ENCODE peak calls at places on chromosomes 13 and 19, in seven cellular contexts. Y, M, N, P, Q, W and L are unnamed samples.

GRCh38 chr19:1422943-1423342 is 15.3 kb upstream of the RPS15 start:
- DNase-seq in Y (no peak), M (no peak), N (no peak), P (no peak), Q (no peak), W (no peak), L (no peak)

GRCh38 chr13:24275041-24275440 is 34.3 kb upstream of the C1QTNF9 start:
- DNase-seq in Y (no peak), M (no peak), N (no peak), P (no peak), Q (no peak), W (no peak), L (no peak)

GRCh38 chr19:16373539-16373938 is 48.9 kb downstream of the KLF2 start:
- DNase-seq in Y (no peak), M (no peak), N (peak), P (no peak), Q (no peak), W (no peak), L (no peak)

GRCh38 chr13:112748947-112749346 is 59.1 kb downstream of the ATP11A start:
- DNase-seq in Y (no peak), M (no peak), N (peak), P (no peak), Q (no peak), W (no peak), L (no peak)

GRCh38 chr13:48545608-48546007 is 12.7 kb upstream of the RCBTB2 start:
- DNase-seq in Y (no peak), M (no peak), N (no peak), P (no peak), Q (no peak), W (no peak), L (no peak)

GRCh38 chr19:35029737-35030256 is 473 bp upstream of the SCN1B start:
- DNase-seq in Y (peak), M (no peak), N (no peak), P (no peak), Q (no peak), W (no peak), L (peak)

GRCh38 chr19:35176183-35176570 is 21.6 kb downstream of the FXYD5 start:
- DNase-seq in Y (no peak), M (no peak), N (no peak), P (no peak), Q (no peak), W (no peak), L (peak)

GRCh38 chr19:18989316-18989715 is 44.0 kb downstream of the SUGP2 start:
- DNase-seq in Y (no peak), M (no peak), N (no peak), P (no peak), Q (no peak), W (no peak), L (no peak)

GRCh38 chr13:28052945-28053344 is 47.4 kb downstream of the FLT3 start:
- DNase-seq in Y (no peak), M (no peak), N (no peak), P (no peak), Q (no peak), W (no peak), L (no peak)

GRCh38 chr13:29165840-29166239 is 345.7 kb downstream of the MTUS2 start:
- DNase-seq in Y (no peak), M (no peak), N (no peak), P (no peak), Q (no peak), W (no peak), L (no peak)

GRCh38 chr19:43651758-43652545 is 12.3 kb upstream of the CADM4 start:
- DNase-seq in Y (peak), M (peak), N (peak), P (peak), Q (no peak), W (peak), L (peak)

GRCh38 chr19:43555185-43555770 is 20.0 kb downstream of the XRCC1 start:
- DNase-seq in Y (peak), M (peak), N (peak), P (peak), Q (no peak), W (peak), L (peak)

GRCh38 chr13:83941669-83942335 is 59.5 kb upstream of the SLITRK1 start:
- DNase-seq in Y (peak), M (no peak), N (no peak), P (no peak), Q (no peak), W (no peak), L (peak)

GRCh38 chr13:44578064-44578394 is 1.9 kb upstream of the TSC22D1 start:
- DNase-seq in Y (peak), M (no peak), N (no peak), P (no peak), Q (no peak), W (no peak), L (no peak)

GRCh38 chr19:28934626-28935025 is 278.3 kb downstream of the UQCRFS1 start:
- DNase-seq in Y (no peak), M (no peak), N (no peak), P (no peak), Q (no peak), W (no peak), L (no peak)

GRCh38 chr19:51330366-51330765 is 11.6 kb downstream of the VSIG10L start:
- DNase-seq in Y (no peak), M (no peak), N (no peak), P (no peak), Q (no peak), W (no peak), L (no peak)

GRCh38 chr19:10142701-10143375 is 23.1 kb upstream of the EIF3G start:
- DNase-seq in Y (no peak), M (no peak), N (no peak), P (peak), Q (no peak), W (no peak), L (no peak)

DNA sequence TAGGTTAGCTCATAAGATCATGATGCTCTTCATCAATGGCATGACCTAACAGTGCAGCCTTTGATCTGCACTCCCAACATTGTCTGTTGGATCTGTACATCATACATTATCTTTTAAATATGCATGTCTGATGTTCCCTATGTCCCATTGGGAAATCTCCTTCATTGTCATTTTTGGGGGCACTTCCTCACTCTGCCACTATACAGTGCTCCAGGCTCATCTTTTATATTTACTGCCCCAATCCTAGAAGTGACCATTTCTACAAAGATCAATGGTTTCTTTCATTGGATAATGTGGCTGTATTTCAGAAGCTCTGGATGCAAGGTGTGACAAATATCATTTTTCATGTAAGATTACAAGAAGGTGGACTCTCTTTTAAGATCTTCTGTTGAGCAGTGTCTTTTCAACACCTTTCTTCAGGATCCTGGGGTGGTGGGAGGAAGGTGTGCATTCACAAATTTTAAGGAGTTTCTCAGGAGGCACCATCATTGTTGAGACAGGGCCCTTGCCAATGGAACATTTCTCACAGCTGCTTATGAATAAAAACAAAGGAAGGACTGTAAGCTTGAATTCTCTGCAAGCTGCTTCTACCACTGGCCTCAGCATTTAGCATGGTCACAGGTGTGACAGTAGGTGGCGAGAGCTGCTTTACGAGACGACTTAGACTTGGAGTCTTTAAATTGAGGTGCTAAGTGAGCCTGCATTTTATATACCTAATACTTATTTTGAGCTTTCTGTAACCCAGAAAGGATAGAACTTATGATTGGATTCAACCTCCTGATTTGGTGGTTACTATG is 403.0 kb downstream of the LMO7 start:
- DNase-seq in Y (no peak), M (no peak), N (no peak), P (no peak), Q (no peak), W (no peak), L (peak)
- TF ChIP-seq CTCF in Y (no peak), M (no peak), N (no peak), P (no peak), Q (peak), W (no peak), L (peak)

GRCh38 chr13:52739468-52740071 is at the start of gene CNMD:
- DNase-seq in Y (no peak), M (no peak), N (no peak), P (no peak), Q (no peak), W (no peak), L (peak)

GRCh38 chr13:52743569-52743968 is 3.9 kb upstream of the CNMD start:
- DNase-seq in Y (no peak), M (no peak), N (no peak), P (no peak), Q (no peak), W (no peak), L (no peak)

GRCh38 chr13:52744842-52745241 is 5.2 kb upstream of the CNMD start:
- DNase-seq in Y (no peak), M (no peak), N (no peak), P (no peak), Q (no peak), W (no peak), L (no peak)

GRCh38 chr13:52746141-52746540 is 6.5 kb upstream of the CNMD start:
- DNase-seq in Y (no peak), M (no peak), N (no peak), P (no peak), Q (no peak), W (no peak), L (no peak)

DNA sequence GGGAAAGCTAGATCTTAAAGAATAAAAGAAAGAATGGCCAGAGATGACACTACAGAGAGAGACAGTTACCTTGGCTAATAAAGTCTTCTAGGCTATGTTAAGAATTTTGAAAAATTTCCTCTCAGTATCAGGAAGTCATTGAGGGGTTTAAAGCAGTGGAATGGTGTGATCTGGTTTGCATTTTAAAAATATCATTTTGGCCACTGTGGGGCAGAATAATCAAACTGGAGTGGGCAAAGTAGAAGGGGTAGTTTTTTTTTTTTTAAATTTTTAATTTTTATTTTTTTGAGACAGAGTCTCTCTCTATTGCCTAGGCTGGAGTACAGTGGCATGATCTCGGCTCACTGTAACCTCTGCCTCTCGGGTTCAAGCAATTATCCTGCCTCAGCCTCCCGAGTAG is 4.4 kb upstream of the CNMD start:
- DNase-seq in Y (no peak), M (no peak), N (no peak), P (no peak), Q (no peak), W (no peak), L (no peak)
- TF ChIP-seq CTCF in Y (no peak), M (no peak), N (no peak), P (no peak), Q (no peak), W (no peak), L (peak)

DNA sequence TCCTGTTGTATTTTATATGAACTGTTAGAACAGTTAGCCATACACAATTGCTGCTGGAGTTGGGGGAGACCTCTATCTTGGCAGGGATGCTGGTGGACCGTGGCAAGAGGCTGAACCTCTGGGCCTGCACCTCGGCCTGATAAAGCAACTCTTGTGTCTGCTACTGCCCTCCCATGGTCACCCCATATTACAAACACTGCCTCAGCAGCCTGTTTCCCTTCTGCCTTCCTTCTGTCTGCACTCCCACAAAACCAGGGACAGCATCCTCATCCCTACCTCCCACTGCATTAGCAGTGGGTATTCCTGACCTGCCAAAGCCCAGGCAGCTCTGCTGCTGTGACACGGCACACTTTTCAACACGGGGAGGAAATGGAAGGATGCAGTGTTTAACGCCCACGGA is 456.4 kb downstream of the FGF14 start:
- DNase-seq in Y (peak), M (no peak), N (no peak), P (no peak), Q (no peak), W (no peak), L (peak)
- TF ChIP-seq CTCF in Y (no peak), M (no peak), N (no peak), P (no peak), Q (no peak), W (no peak), L (peak)

GRCh38 chr13:89361909-89362308 is 1690.7 kb downstream of the SLITRK5 start:
- DNase-seq in Y (peak), M (no peak), N (no peak), P (no peak), Q (no peak), W (no peak), L (no peak)
- TF ChIP-seq CTCF in Y (peak), M (peak), N (no peak), P (no peak), Q (no peak), W (no peak), L (peak)

DNA sequence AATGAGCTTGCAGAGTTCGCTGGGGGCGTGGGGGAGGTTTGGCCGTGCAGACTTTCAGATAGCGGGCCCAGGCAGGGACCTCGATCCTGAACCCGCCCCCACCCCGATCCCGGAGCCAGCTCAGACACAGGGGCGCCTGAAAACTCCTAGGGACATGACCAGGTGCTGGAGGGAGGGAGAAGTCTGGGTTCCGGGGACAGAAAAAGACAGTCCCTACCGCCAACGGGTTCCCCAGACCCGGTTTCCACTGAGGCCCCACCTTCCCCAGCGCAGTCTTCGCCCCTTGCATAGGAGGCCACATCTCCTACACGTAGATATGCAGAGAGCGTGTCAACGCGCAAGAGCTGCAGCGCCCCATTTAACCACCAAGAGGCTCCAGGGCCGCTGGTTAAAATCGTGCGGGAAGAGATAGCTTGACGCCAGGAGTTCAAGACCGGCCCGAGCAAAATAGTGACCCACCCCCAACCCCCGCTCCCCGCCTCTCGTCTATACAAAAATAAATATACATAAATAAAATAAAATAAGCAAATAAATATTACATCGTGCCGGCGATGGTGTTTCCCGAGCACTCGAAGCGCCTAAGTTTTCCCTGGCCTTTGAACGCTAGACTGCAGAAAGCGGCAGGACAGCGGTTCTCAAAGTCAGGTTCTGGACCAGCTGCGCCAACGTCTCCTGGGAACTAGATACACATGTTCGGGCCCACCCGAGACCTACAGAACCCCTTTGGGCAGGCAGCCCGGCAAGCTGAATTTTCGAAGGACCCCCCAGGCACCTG is 8.3 kb downstream of the CCDC8 start:
- DNase-seq in Y (peak), M (no peak), N (no peak), P (no peak), Q (no peak), W (no peak), L (peak)
- TF ChIP-seq CTCF in Y (peak), M (no peak), N (no peak), P (no peak), Q (no peak), W (no peak), L (peak)

DNA sequence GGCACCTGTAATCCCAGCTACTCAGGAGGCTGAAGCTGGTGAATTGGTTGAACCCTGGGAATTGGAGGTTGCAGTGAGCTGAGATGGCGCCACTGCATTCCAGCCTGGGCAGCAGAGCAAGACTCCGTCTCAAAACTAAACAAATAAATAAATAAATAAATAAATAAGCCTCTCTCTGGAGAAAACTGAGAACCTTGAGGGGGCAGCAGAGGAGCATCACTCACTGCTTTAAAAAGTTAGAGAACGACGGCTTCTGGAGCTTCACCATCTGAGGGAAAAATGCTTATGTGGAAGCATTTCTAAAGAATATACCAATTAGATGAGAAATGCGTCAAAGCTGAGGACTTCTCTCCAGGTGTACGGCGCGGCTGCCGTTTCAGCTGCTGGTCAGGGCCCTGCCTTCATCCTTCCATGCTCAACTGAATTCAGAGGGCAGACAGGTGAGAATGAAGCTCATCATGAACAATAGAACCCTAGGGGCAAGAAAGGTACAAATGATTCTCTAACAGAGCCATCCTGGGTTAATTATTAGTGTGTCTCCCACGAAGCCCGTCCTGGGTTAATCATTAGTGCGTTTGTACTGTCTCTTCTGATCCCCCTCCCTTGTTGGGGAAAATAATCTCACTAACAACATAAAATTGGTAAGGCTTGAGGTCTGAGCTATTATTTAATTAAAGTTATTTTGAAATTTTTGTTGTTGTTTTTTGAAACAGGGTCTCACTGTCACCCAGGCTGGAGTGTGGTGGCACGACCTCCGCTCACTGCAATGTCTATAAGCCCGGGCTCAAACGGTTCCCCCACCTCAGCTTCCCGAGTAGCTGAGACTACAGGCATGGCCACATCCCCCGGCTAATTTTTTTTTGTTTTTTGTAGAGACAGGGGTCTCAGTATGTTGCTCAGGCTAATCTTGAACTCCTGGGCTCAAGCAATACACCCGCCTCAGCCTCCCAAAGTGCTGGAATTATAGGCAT is 80.1 kb downstream of the IPO5 start:
- DNase-seq in Y (peak), M (peak), N (no peak), P (no peak), Q (peak), W (no peak), L (no peak)
- TF ChIP-seq CTCF in Y (peak), M (peak), N (no peak), P (peak), Q (peak), W (no peak), L (peak)

GRCh38 chr13:102569488-102569887 is 27.3 kb upstream of the TPP2 start:
- DNase-seq in Y (no peak), M (no peak), N (no peak), P (no peak), Q (no peak), W (no peak), L (no peak)

GRCh38 chr13:102567857-102568256 is 28.9 kb upstream of the TPP2 start:
- DNase-seq in Y (no peak), M (no peak), N (no peak), P (no peak), Q (no peak), W (no peak), L (no peak)

GRCh38 chr13:102566513-102566912 is 30.3 kb upstream of the TPP2 start:
- DNase-seq in Y (no peak), M (peak), N (no peak), P (no peak), Q (no peak), W (no peak), L (no peak)

GRCh38 chr13:102571075-102571474 is 25.7 kb upstream of the TPP2 start:
- DNase-seq in Y (no peak), M (no peak), N (no peak), P (no peak), Q (no peak), W (no peak), L (peak)
- TF ChIP-seq CTCF in Y (no peak), M (peak), N (no peak), P (no peak), Q (peak), W (no peak), L (peak)

GRCh38 chr19:53328967-53329366 is 4.6 kb upstream of the ZNF845 start:
- DNase-seq in Y (no peak), M (no peak), N (peak), P (peak), Q (no peak), W (no peak), L (peak)
- TF ChIP-seq CTCF in Y (no peak), M (no peak), N (no peak), P (no peak), Q (no peak), W (no peak), L (no peak)

GRCh38 chr13:26254583-26255102 is 714 bp downstream of the CDK8 start:
- DNase-seq in Y (peak), M (peak), N (peak), P (peak), Q (no peak), W (peak), L (peak)
- TF ChIP-seq CTCF in Y (no peak), M (no peak), N (no peak), P (no peak), Q (no peak), W (no peak), L (no peak)

GRCh38 chr13:105410602-105411001 is 1124.9 kb downstream of the EFNB2 start:
- DNase-seq in Y (peak), M (peak), N (peak), P (peak), Q (peak), W (peak), L (peak)
- TF ChIP-seq CTCF in Y (peak), M (peak), N (peak), P (peak), Q (peak), W (peak), L (peak)